ENCODE peak calls at places on chromosome 1, in four cellular contexts. D is testis; Z is CD8-positive, alpha-beta memory T cell; R is effector memory CD4-positive, alpha-beta T cell. X is an unnamed sample.

GRCh38 chr1:83693409-83694126 is 305.4 kb downstream of the TTLL7 start:
- DNase-seq in D (no peak), Z (no peak), R (no peak), X (peak; percentile 37)

GRCh38 chr1:210254298-210254697 is 21.7 kb downstream of the SERTAD4 start:
- DNase-seq in D (no peak), Z (no peak), R (no peak), X (peak; percentile 15)

GRCh38 chr1:25109527-25109926 is 122.8 kb downstream of the SYF2 start:
- DNase-seq in D (no peak), Z (peak; percentile 67), R (no peak), X (no peak)

GRCh38 chr1:168360151-168360550 is 79.5 kb downstream of the TBX19 start:
- DNase-seq in D (no peak), Z (no peak), R (no peak), X (no peak)

GRCh38 chr1:183331095-183331742 is 87.0 kb downstream of the NMNAT2 start:
- DNase-seq in D (no peak), Z (no peak), R (no peak), X (no peak)

GRCh38 chr1:40663324-40664166 is 1.9 kb downstream of the RIMS3 start:
- DNase-seq in D (no peak), Z (no peak), R (no peak), X (no peak)

GRCh38 chr1:224271106-224271505 is 58.9 kb downstream of the NVL start:
- DNase-seq in D (no peak), Z (no peak), R (no peak), X (no peak)

GRCh38 chr1:7454895-7455784 is 316.0 kb upstream of the VAMP3 start:
- DNase-seq in D (peak; percentile 32), Z (no peak), R (no peak), X (no peak)

GRCh38 chr1:229582715-229583114 is 24.2 kb upstream of the ABCB10 start:
- DNase-seq in D (no peak), Z (no peak), R (no peak), X (no peak)

GRCh38 chr1:240598602-240599001 is 13.4 kb downstream of the GREM2 start:
- DNase-seq in D (no peak), Z (no peak), R (no peak), X (no peak)

GRCh38 chr1:204065174-204065985 is 7.5 kb upstream of the SOX13 start:
- DNase-seq in D (no peak), Z (no peak), R (no peak), X (peak; percentile 64)

GRCh38 chr1:50106095-50106761 is 2.5 kb upstream of the ELAVL4 start:
- DNase-seq in D (no peak), Z (no peak), R (no peak), X (no peak)

GRCh38 chr1:107359472-107360241 is 218.8 kb downstream of the NTNG1 start:
- DNase-seq in D (no peak), Z (no peak), R (no peak), X (no peak)

GRCh38 chr1:153968400-153968799 is 698 bp downstream of the CREB3L4 start:
- DNase-seq in D (no peak), Z (no peak), R (no peak), X (no peak)

GRCh38 chr1:20112279-20113000 is 6.9 kb downstream of the PLA2G2D start:
- DNase-seq in D (no peak), Z (no peak), R (no peak), X (no peak)

GRCh38 chr1:119544165-119544762 is 37.3 kb downstream of the HSD3B1 start:
- DNase-seq in D (peak; percentile 44), Z (no peak), R (no peak), X (peak; percentile 28)

GRCh38 chr1:154190550-154190949 is 1.4 kb downstream of the TPM3 start:
- DNase-seq in D (no peak), Z (no peak), R (no peak), X (peak; percentile 67)

GRCh38 chr1:184315254-184315653 is 71.6 kb upstream of the C1orf21 start:
- DNase-seq in D (no peak), Z (no peak), R (no peak), X (peak; percentile 61)

GRCh38 chr1:9249534-9250335 is 15.2 kb downstream of the H6PD start:
- DNase-seq in D (peak; percentile 73), Z (no peak), R (no peak), X (peak; percentile 74)

GRCh38 chr1:10635992-10636391 is 160.5 kb downstream of the CASZ1 start:
- DNase-seq in D (no peak), Z (no peak), R (no peak), X (no peak)

GRCh38 chr1:86409416-86410021 is 13.4 kb upstream of the ODF2L start:
- DNase-seq in D (no peak), Z (no peak), R (no peak), X (no peak)

GRCh38 chr1:6208723-6209660 is 3.1 kb downstream of the RNF207 start:
- DNase-seq in D (peak; percentile 30), Z (no peak), R (no peak), X (peak; percentile 51)

GRCh38 chr1:47986741-47987140 is 10.4 kb downstream of the TRABD2B start:
- DNase-seq in D (peak; percentile 45), Z (no peak), R (no peak), X (peak; percentile 83)

GRCh38 chr1:79899914-79900313 is 893.4 kb upstream of the ADGRL4 start:
- DNase-seq in D (no peak), Z (no peak), R (no peak), X (no peak)

GRCh38 chr1:37761416-37762095 is 3.4 kb downstream of the EPHA10 start:
- DNase-seq in D (no peak), Z (no peak), R (no peak), X (no peak)

GRCh38 chr1:204507317-204508105 is 8.7 kb upstream of the MDM4 start:
- DNase-seq in D (peak; percentile 38), Z (no peak), R (no peak), X (peak; percentile 78)

GRCh38 chr1:160797861-160798273 is 1.9 kb downstream of the LY9 start:
- DNase-seq in D (no peak), Z (peak; percentile 74), R (peak; percentile 30), X (no peak)

GRCh38 chr1:209743145-209743482 is 12.7 kb upstream of the TRAF3IP3 start:
- DNase-seq in D (peak; percentile 69), Z (no peak), R (no peak), X (peak; percentile 81)

GRCh38 chr1:117284408-117285215 is 73.9 kb upstream of the VTCN1 start:
- DNase-seq in D (no peak), Z (no peak), R (no peak), X (peak; percentile 75)

GRCh38 chr1:243667133-243667532 is 182.9 kb downstream of the AKT3 start:
- DNase-seq in D (no peak), Z (no peak), R (no peak), X (no peak)

GRCh38 chr1:199546323-199546722 is 481.2 kb upstream of the NR5A2 start:
- DNase-seq in D (no peak), Z (no peak), R (no peak), X (no peak)

GRCh38 chr1:14733053-14733778 is 134.7 kb downstream of the KAZN start:
- DNase-seq in D (no peak), Z (no peak), R (no peak), X (no peak)

GRCh38 chr1:186234976-186235686 is 139.9 kb downstream of the TPR start:
- DNase-seq in D (no peak), Z (no peak), R (no peak), X (no peak)

GRCh38 chr1:178551940-178552339 is 39.0 kb downstream of the TEX35 start:
- DNase-seq in D (no peak), Z (no peak), R (no peak), X (no peak)
- H3K36me3 ChIP-seq in D (no peaks in the 10 kb centered on the region), Z (no peaks in the 10 kb centered on the region), R (no peaks in the 10 kb centered on the region), X (no peaks in the 10 kb centered on the region)

DNA sequence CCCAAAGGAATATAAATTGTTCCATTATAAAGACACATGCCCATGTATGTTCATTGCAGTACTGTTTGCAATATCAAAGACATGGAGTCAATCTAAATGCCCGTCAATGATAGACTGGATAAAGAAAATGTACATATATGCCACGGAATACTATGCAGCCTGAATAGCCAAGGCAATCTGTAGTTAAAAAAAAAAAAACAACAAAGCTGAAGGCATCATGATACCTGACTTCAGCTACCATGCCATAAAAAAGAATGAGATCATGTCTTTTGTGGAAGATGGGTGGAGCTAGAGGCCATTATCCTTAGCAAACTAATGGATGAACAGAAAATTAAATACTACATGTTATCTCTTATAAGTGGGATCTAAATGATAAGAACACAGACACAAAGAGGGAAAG is 36.0 kb downstream of the GPR88 start:
- DNase-seq in D (no peak), Z (no peak), R (no peak), X (no peak)
- H3K36me3 ChIP-seq in D (no peaks in the 10 kb centered on the region), Z (no peaks in the 10 kb centered on the region), R (no peaks in the 10 kb centered on the region), X (no peaks in the 10 kb centered on the region)

DNA sequence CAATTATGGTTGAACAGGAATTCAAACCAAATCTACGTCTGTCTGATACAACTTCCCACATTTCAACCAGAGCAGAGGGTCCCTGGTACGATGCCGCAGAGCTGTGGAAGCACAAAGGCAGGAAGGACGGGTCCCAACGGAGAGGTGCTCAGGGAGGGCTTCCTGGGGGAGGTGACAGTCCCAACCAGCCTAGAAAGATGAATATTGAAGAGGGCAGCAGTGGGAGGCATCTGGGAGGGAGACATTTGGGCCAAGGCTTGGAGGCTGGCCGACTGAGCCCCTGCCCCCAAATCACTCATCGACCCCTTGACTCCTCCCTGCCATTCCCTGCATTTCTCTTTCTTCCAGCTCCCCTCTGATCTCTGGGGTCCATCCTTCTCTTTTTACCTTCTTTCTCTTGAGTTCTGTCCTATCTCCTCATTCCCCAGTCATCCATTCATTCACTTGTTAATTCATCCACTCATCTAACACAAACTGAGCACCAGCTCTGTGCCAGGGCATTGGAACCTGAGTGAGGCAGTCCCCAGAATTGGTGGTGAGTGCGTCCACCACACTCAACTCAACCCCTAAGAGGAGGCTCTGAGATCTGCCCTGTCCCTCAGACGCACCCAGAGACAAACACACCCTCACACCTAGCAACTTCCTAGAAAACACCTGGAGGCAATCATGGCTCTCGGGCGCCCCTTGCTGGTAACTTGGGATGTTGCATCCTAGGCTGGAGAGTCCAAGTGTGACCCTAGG is 13.2 kb upstream of the CELA3B start:
- DNase-seq in D (peak; percentile 85), Z (peak; percentile 79), R (peak; percentile 65), X (peak; percentile 77)
- H3K36me3 ChIP-seq in D (no peaks in the 10 kb centered on the region), Z (no peaks in the 10 kb centered on the region), R (no peaks in the 10 kb centered on the region), X (no peaks in the 10 kb centered on the region)

GRCh38 chr1:226982451-226983177 is 42.5 kb downstream of the COQ8A start:
- DNase-seq in D (peak; percentile 13), Z (no peak), R (no peak), X (no peak)
- H3K36me3 ChIP-seq in D (no peaks in the 10 kb centered on the region), Z (no peaks in the 10 kb centered on the region), R (peaks cover 51% of the 10 kb centered on the region), X (no peaks in the 10 kb centered on the region)

GRCh38 chr1:99756598-99756997 is 9.8 kb downstream of the FRRS1 start:
- DNase-seq in D (no peak), Z (no peak), R (no peak), X (no peak)
- H3K36me3 ChIP-seq in D (no peaks in the 10 kb centered on the region), Z (no peaks in the 10 kb centered on the region), R (no peaks in the 10 kb centered on the region), X (no peaks in the 10 kb centered on the region)

GRCh38 chr1:52355847-52356505 is 10.0 kb downstream of the CC2D1B start:
- DNase-seq in D (no peak), Z (no peak), R (no peak), X (no peak)

GRCh38 chr1:52355436-52355835 is 10.6 kb downstream of the CC2D1B start:
- DNase-seq in D (no peak), Z (no peak), R (no peak), X (no peak)

GRCh38 chr1:52356818-52357355 is 9.1 kb downstream of the CC2D1B start:
- DNase-seq in D (no peak), Z (no peak), R (no peak), X (no peak)

GRCh38 chr1:52358851-52359497 is 7.0 kb downstream of the CC2D1B start:
- DNase-seq in D (no peak), Z (no peak), R (no peak), X (no peak)

GRCh38 chr1:52357397-52357796 is 8.6 kb downstream of the CC2D1B start:
- DNase-seq in D (no peak), Z (no peak), R (no peak), X (no peak)
- H3K36me3 ChIP-seq in D (no peaks in the 10 kb centered on the region), Z (peaks cover 89% of the 10 kb centered on the region), R (peaks cover 99% of the 10 kb centered on the region), X (peaks cover 68% of the 10 kb centered on the region)